ENCODE peak calls at places on chromosome 20, in eight cellular contexts. E is NCI-H1417, T is EL, B is ecto neural progenitor cell, G is cardiac muscle cell, X is GM04504, J is astrocyte, V is activated T-cell treated with anti-CD3 and anti-CD28 coated beads for 4 hours. W is an unnamed sample.

GRCh38 chr20:49768204-49769124 is 44.2 kb upstream of the SLC9A8 start:
- DNase-seq in E (peak; percentile 17), T (peak; percentile 78), B (no peak), G (peak; percentile 97), X (peak; percentile 71), J (peak; percentile 90), V (no peak), W (no peak)

GRCh38 chr20:258963-259362 is 1.4 kb downstream of the DEFB132 start:
- DNase-seq in E (peak; percentile 21), T (peak; percentile 26), B (no peak), G (peak; percentile 40), X (no peak), J (no peak), V (no peak), W (no peak)

GRCh38 chr20:7496394-7497111 is 443.7 kb downstream of the HAO1 start:
- DNase-seq in E (no peak), T (no peak), B (no peak), G (peak; percentile 45), X (no peak), J (peak; percentile 86), V (no peak), W (no peak)

GRCh38 chr20:48002517-48002970 is 217.3 kb upstream of the SULF2 start:
- DNase-seq in E (no peak), T (no peak), B (no peak), G (peak; percentile 88), X (no peak), J (no peak), V (no peak), W (no peak)

GRCh38 chr20:39042279-39043150 is 80.4 kb downstream of the DHX35 start:
- DNase-seq in E (no peak), T (peak; percentile 52), B (no peak), G (peak; percentile 8), X (peak; percentile 32), J (peak; percentile 76), V (no peak), W (no peak)

GRCh38 chr20:57625978-57626377 is 5.8 kb upstream of the ZBP1 start:
- DNase-seq in E (no peak), T (no peak), B (no peak), G (no peak), X (no peak), J (no peak), V (no peak), W (no peak)

GRCh38 chr20:60800185-60800584 is 451.9 kb upstream of the CDH4 start:
- DNase-seq in E (no peak), T (no peak), B (no peak), G (no peak), X (no peak), J (no peak), V (no peak), W (no peak)

GRCh38 chr20:11585752-11586352 is 331.8 kb upstream of the BTBD3 start:
- DNase-seq in E (peak; percentile 82), T (peak; percentile 10), B (no peak), G (peak; percentile 27), X (peak; percentile 3), J (peak; percentile 1), V (no peak), W (no peak)

GRCh38 chr20:59526242-59527225 is 77.8 kb upstream of the PHACTR3 start:
- DNase-seq in E (peak; percentile 18), T (no peak), B (no peak), G (peak; percentile 2), X (no peak), J (no peak), V (no peak), W (no peak)